ENCODE peak calls at places on chromosomes 1 and 21, in four cellular contexts. L is HAP-1, M is sigmoid colon, K is skeletal muscle cell. O is an unnamed sample.

GRCh38 chr1:12143631-12144155 is 23.1 kb upstream of the TNFRSF1B start:
- DNase-seq in L (no peak), M (peak), K (peak), O (peak)

GRCh38 chr1:45304311-45305081 is 22.2 kb upstream of the HPDL start:
- DNase-seq in L (peak), M (peak), K (no peak), O (no peak)

GRCh38 chr1:67429528-67430357 is 459 bp downstream of the SERBP1 start:
- DNase-seq in L (peak), M (peak), K (no peak), O (peak)

GRCh38 chr1:9825101-9826074 is 1.6 kb upstream of the CLSTN1 start:
- DNase-seq in L (peak), M (peak), K (no peak), O (peak)

GRCh38 chr21:26554365-26554764 is 18.7 kb downstream of the CYYR1 start:
- DNase-seq in L (no peak), M (no peak), K (no peak), O (no peak)

GRCh38 chr1:109764561-109765482 is 1.1 kb upstream of the EPS8L3 start:
- DNase-seq in L (no peak), M (peak), K (no peak), O (no peak)

GRCh38 chr21:31288191-31288590 is 55.9 kb downstream of the TIAM1 start:
- DNase-seq in L (no peak), M (no peak), K (no peak), O (no peak)

GRCh38 chr1:223403184-223403815 is 10.1 kb downstream of the CCDC185 start:
- DNase-seq in L (no peak), M (no peak), K (no peak), O (peak)

GRCh38 chr1:68210027-68210426 is 22.3 kb downstream of the WLS start:
- DNase-seq in L (no peak), M (no peak), K (no peak), O (no peak)

GRCh38 chr1:13754003-13754402 is 54.0 kb downstream of the PRDM2 start:
- DNase-seq in L (no peak), M (no peak), K (no peak), O (no peak)

GRCh38 chr1:157540852-157541251 is 11.5 kb downstream of the FCRL5 start:
- DNase-seq in L (no peak), M (no peak), K (no peak), O (peak)

GRCh38 chr1:182809414-182809957 is 19.9 kb downstream of the NPL start:
- DNase-seq in L (no peak), M (no peak), K (no peak), O (peak)

GRCh38 chr1:107480548-107480947 is 339.7 kb downstream of the NTNG1 start:
- DNase-seq in L (no peak), M (no peak), K (no peak), O (no peak)

GRCh38 chr1:41314781-41315481 is 46.3 kb upstream of the FOXO6 start:
- DNase-seq in L (peak), M (no peak), K (no peak), O (peak)

GRCh38 chr1:18204568-18204967 is 97.0 kb downstream of the IGSF21 start:
- DNase-seq in L (no peak), M (no peak), K (no peak), O (no peak)

GRCh38 chr1:2508180-2508579 is 18.2 kb downstream of the PANK4 start:
- DNase-seq in L (no peak), M (no peak), K (no peak), O (no peak)

GRCh38 chr1:7558041-7558461 is 213.0 kb upstream of the VAMP3 start:
- DNase-seq in L (no peak), M (no peak), K (no peak), O (no peak)

GRCh38 chr1:181324797-181325616 is 158.3 kb upstream of the CACNA1E start:
- DNase-seq in L (no peak), M (no peak), K (no peak), O (no peak)

GRCh38 chr1:54229281-54229891 is 29.4 kb downstream of the MRPL37 start:
- DNase-seq in L (no peak), M (no peak), K (no peak), O (peak)

GRCh38 chr1:61055110-61055614 is 27.2 kb upstream of the NFIA start:
- DNase-seq in L (no peak), M (peak), K (no peak), O (peak)

GRCh38 chr21:30430170-30430655 is at the start of gene KRTAP13-4:
- DNase-seq in L (no peak), M (no peak), K (no peak), O (no peak)

GRCh38 chr1:16978589-16979474 is 1.6 kb downstream of the MFAP2 start:
- DNase-seq in L (no peak), M (peak), K (peak), O (peak)

GRCh38 chr1:200907611-200908097 is 13.0 kb downstream of the INAVA start:
- DNase-seq in L (no peak), M (peak), K (peak), O (peak)

GRCh38 chr1:15755021-15755642 is 3.5 kb upstream of the FBLIM1 start:
- DNase-seq in L (no peak), M (no peak), K (no peak), O (no peak)